ENCODE peak calls at places on chromosomes 4 and X, in six cellular contexts. J, S, L, H, U and D are unnamed samples.

GRCh38 chr4:149914521-149915115 is 99.0 kb upstream of the IQCM start:
- DNase-seq in J (peak; percentile 22), S (no peak), L (peak; percentile 84), H (peak; percentile 26), U (no peak), D (no peak)

GRCh38 chr4:110049951-110050925 is 137.6 kb downstream of the EGF start:
- DNase-seq in J (peak; percentile 35), S (no peak), L (peak; percentile 50), H (peak; percentile 32), U (no peak), D (no peak)

GRCh38 chrX:134013092-134013497 is 27.7 kb upstream of the GPC3 start:
- DNase-seq in J (peak; percentile 80), S (no peak), L (peak; percentile 4), H (no peak), U (no peak), D (no peak)

GRCh38 chrX:41313419-41313818 is 20.5 kb upstream of the DDX3X start:
- DNase-seq in J (no peak), S (peak; percentile 74), L (no peak), H (peak; percentile 62), U (no peak), D (no peak)

GRCh38 chr4:57037982-57038604 is 59.4 kb downstream of the POLR2B start:
- DNase-seq in J (no peak), S (no peak), L (peak; percentile 74), H (peak; percentile 34), U (no peak), D (peak; percentile 6)

GRCh38 chrX:13283968-13284914 is 35.6 kb downstream of the ATXN3L start:
- DNase-seq in J (peak; percentile 88), S (peak; percentile 58), L (no peak), H (peak; percentile 73), U (no peak), D (no peak)

GRCh38 chrX:78124304-78124703 is 15.1 kb downstream of the TAF9B start:
- DNase-seq in J (no peak), S (no peak), L (peak; percentile 33), H (no peak), U (no peak), D (no peak)

GRCh38 chr4:130185123-130185522 is 1089.2 kb downstream of the C4orf33 start:
- DNase-seq in J (no peak), S (no peak), L (no peak), H (no peak), U (no peak), D (no peak)

GRCh38 chr4:20687894-20688293 is 12.4 kb upstream of the PACRGL start:
- DNase-seq in J (peak; percentile 58), S (peak; percentile 81), L (no peak), H (peak; percentile 66), U (no peak), D (no peak)